ENCODE peak calls at places on chromosomes 5 and 9, in five cellular contexts. M is heart left ventricle, U is uterus, B is IMR-90, L is transverse colon. O is an unnamed sample.

GRCh38 chr9:72675586-72675985 is 154.2 kb downstream of the TMC1 start:
- DNase-seq in M (no peak), U (no peak), B (no peak), L (no peak), O (no peak)

GRCh38 chr9:113772121-113772885 is 103.8 kb upstream of the ZNF618 start:
- DNase-seq in M (no peak), U (no peak), B (peak), L (no peak), O (no peak)

GRCh38 chr9:131284856-131285255 is 4.7 kb upstream of the PLPP7 start:
- DNase-seq in M (no peak), U (no peak), B (no peak), L (no peak), O (no peak)

GRCh38 chr5:61816585-61817450 is 484.8 kb downstream of the ZSWIM6 start:
- DNase-seq in M (no peak), U (no peak), B (no peak), L (no peak), O (no peak)

GRCh38 chr5:10757043-10757442 is 4.0 kb downstream of the DAP start:
- DNase-seq in M (no peak), U (no peak), B (no peak), L (no peak), O (no peak)

GRCh38 chr5:55600536-55601208 is 65.9 kb upstream of the PLPP1 start:
- DNase-seq in M (peak), U (peak), B (peak), L (no peak), O (no peak)

GRCh38 chr5:61301345-61301744 is 30.7 kb upstream of the ZSWIM6 start:
- DNase-seq in M (no peak), U (no peak), B (peak), L (no peak), O (no peak)

GRCh38 chr5:60370508-60370907 is 329.5 kb downstream of the DEPDC1B start:
- DNase-seq in M (no peak), U (no peak), B (no peak), L (no peak), O (no peak)

GRCh38 chr5:98904786-98905185 is 24.0 kb downstream of the CHD1 start:
- DNase-seq in M (no peak), U (no peak), B (peak), L (no peak), O (no peak)

GRCh38 chr9:21506910-21507795 is 25.0 kb upstream of the IFNE start:
- DNase-seq in M (no peak), U (no peak), B (peak), L (no peak), O (no peak)

GRCh38 chr5:141412853-141413539 is at the start of gene PCDHGA10:
- DNase-seq in M (no peak), U (no peak), B (peak), L (peak), O (peak)

GRCh38 chr5:90871356-90871755 is 312.8 kb downstream of the ADGRV1 start:
- DNase-seq in M (no peak), U (no peak), B (no peak), L (no peak), O (no peak)

GRCh38 chr5:77709993-77710392 is 66.1 kb downstream of the TBCA start:
- DNase-seq in M (no peak), U (no peak), B (no peak), L (no peak), O (no peak)

GRCh38 chr5:137733922-137734695 is 1.8 kb downstream of the KLHL3 start:
- DNase-seq in M (no peak), U (no peak), B (peak), L (no peak), O (no peak)

GRCh38 chr9:92176800-92177185 is 61.6 kb upstream of the SPTLC1 start:
- DNase-seq in M (no peak), U (no peak), B (no peak), L (no peak), O (no peak)

GRCh38 chr9:20551236-20551635 is 71.1 kb downstream of the MLLT3 start:
- DNase-seq in M (no peak), U (no peak), B (peak), L (no peak), O (no peak)

GRCh38 chr9:105205787-105206511 is 38.5 kb upstream of the SLC44A1 start:
- DNase-seq in M (peak), U (peak), B (peak), L (peak), O (no peak)

GRCh38 chr5:31131381-31131811 is 62.1 kb upstream of the CDH6 start:
- DNase-seq in M (no peak), U (no peak), B (peak), L (no peak), O (no peak)

GRCh38 chr5:127229185-127229889 is 61.3 kb upstream of the MEGF10 start:
- DNase-seq in M (peak), U (peak), B (peak), L (peak), O (peak)

GRCh38 chr9:134455951-134456739 is 129.9 kb downstream of the RXRA start:
- DNase-seq in M (peak), U (peak), B (peak), L (peak), O (no peak)

GRCh38 chr5:76849767-76850291 is at the start of gene S100Z:
- DNase-seq in M (no peak), U (no peak), B (no peak), L (no peak), O (no peak)

GRCh38 chr9:2418619-2419018 is 203.0 kb upstream of the VLDLR start:
- DNase-seq in M (peak), U (no peak), B (peak), L (no peak), O (no peak)

GRCh38 chr5:159915913-159916840 is at the start of gene ADRA1B:
- DNase-seq in M (peak), U (peak), B (peak), L (peak), O (peak)
- TF ChIP-seq POLR2A in M (no peak), U (peak), B (peak), L (no peak), O (no peak)

GRCh38 chr9:129497837-129498450 is 123.0 kb downstream of the C9orf50 start:
- DNase-seq in M (no peak), U (no peak), B (no peak), L (no peak), O (no peak)

GRCh38 chr9:129495422-129496186 is 125.3 kb downstream of the C9orf50 start:
- DNase-seq in M (peak), U (peak), B (peak), L (peak), O (peak)

GRCh38 chr9:129494113-129494789 is 126.7 kb downstream of the C9orf50 start:
- DNase-seq in M (no peak), U (no peak), B (no peak), L (no peak), O (no peak)

GRCh38 chr9:129497064-129497836 is 123.7 kb downstream of the C9orf50 start:
- DNase-seq in M (peak), U (no peak), B (no peak), L (no peak), O (no peak)

GRCh38 chr9:129496187-129497063 is 124.5 kb downstream of the C9orf50 start:
- DNase-seq in M (peak), U (peak), B (peak), L (peak), O (no peak)
- TF ChIP-seq POLR2A in M (peak), U (peak), B (peak), L (peak), O (no peak)

DNA sequence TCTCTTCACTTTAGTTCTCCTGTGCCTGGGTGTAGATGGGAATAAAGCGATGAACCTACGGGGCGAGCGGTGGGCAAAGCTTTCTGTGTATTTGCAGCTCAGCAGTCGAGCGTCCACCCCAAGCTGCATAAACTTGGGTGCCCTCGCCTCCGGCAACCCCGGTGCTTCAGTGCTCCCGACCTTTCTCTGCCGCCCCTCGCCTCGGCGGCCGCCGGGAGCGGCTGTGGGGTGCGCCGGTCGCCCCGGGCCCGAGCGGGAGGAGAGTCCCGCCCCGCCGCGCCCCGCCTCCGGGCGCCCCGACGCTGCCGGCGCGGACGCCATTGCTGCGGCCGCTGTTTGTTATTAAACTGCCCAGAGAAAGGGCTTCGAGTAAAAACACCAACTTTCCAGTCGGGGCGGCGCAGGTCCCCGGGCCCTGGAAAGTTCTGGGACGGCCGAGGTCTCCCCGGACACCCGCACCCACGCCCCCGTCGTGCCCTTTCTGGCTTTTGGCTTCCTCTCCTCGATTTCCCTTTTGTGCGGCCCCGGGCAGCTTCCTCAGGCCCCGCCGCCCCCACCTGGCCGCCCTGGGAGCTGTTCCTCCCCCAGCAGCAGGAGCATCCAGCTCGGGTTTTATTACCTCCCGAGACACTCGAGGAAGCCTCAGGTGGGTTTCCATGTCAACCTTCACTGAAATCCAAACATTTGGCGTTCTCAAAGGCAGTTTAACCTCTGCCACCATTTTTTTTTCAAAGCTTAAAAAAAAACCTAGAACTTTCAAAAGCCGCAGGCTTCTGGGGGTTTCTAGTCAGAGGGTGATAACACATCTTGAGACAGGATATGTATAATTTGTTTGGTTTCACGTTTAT is 334.3 kb downstream of the CWC27 start:
- DNase-seq in M (peak), U (peak), B (peak), L (peak), O (peak)
- TF ChIP-seq POLR2A in M (peak), U (no peak), B (no peak), L (no peak), O (peak)

GRCh38 chr5:1930880-1931589 is 48.3 kb upstream of the IRX4 start:
- DNase-seq in M (no peak), U (no peak), B (no peak), L (no peak), O (no peak)
- TF ChIP-seq POLR2A in M (no peak), U (no peak), B (no peak), L (no peak), O (no peak)

GRCh38 chr5:72882989-72883388 is 66.5 kb downstream of the TNPO1 start:
- DNase-seq in M (no peak), U (no peak), B (no peak), L (no peak), O (no peak)

GRCh38 chr5:72883850-72884249 is 67.4 kb downstream of the TNPO1 start:
- DNase-seq in M (no peak), U (no peak), B (no peak), L (no peak), O (no peak)

DNA sequence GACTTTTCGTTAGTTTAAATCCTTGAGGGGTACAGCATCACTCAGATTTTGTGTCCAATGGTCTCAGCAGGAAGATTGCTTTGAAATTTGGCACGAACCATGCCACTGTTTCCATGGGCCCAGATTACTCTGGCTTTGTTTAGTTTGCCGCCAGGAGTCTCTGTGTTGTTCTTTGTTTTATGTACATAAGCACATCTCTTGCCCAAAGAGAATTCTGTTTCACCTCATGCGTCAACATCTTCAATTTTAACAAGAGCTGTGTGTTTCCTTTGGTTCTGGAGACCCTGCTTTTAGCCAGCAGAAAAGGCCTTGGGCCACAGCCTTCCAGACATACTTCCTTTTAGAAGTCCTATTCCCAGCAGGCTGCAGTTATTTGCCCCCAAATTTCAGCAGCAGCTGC is 62.4 kb downstream of the TNPO1 start:
- DNase-seq in M (no peak), U (no peak), B (no peak), L (no peak), O (no peak)
- TF ChIP-seq POLR2A in M (no peak), U (no peak), B (no peak), L (no peak), O (no peak)

GRCh38 chr5:80141147-80141671 is 106.1 kb downstream of the THBS4 start:
- DNase-seq in M (peak), U (peak), B (peak), L (peak), O (no peak)
- TF ChIP-seq POLR2A in M (peak), U (peak), B (no peak), L (no peak), O (no peak)

GRCh38 chr5:375921-376871 is 54.7 kb downstream of the AHRR start:
- DNase-seq in M (peak), U (peak), B (no peak), L (peak), O (no peak)
- TF ChIP-seq POLR2A in M (no peak), U (no peak), B (no peak), L (no peak), O (peak)

DNA sequence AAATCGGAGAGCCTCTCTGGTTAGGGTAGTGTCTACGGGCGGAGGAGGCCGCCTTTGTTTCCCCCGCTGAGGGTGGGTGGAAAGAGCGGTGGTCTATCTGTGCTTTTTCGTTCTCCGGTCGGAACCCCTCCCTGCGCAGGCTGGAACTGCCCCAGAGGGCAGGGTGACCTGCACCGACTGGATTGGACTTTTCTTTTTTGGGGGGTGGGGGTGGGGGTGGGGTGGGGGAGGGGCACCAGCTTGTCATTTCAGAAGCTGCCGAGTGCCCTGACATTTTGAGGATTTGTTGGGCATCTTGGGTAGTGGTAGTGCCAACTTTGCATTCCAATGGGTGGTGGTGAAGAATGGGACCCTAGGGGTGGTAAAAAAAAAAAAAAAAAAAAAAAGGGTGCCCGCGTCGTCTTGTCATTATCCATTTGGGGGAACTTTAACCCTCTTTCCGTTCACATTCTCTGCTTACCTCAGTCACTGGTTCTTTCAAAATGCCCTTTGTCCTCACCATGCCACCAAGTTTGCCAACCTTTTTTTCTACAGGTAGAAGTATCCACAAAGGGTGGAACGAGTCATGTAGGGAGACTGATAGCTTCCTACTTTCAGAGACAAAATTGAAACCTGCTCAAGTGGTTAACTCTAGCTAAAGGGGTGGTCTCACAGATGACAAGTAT is 1.3 kb downstream of the UBE2R2 start:
- DNase-seq in M (no peak), U (peak), B (no peak), L (peak), O (peak)
- TF ChIP-seq POLR2A in M (no peak), U (no peak), B (no peak), L (peak), O (peak)

GRCh38 chr5:93581738-93582414 is 857 bp upstream of the NR2F1-AS1 start:
- DNase-seq in M (no peak), U (peak), B (peak), L (no peak), O (no peak)

GRCh38 chr5:93583799-93584530 is 943 bp downstream of the NR2F1 start:
- DNase-seq in M (no peak), U (no peak), B (peak), L (no peak), O (no peak)

GRCh38 chr5:93584531-93585053 is 1.6 kb downstream of the NR2F1 start:
- DNase-seq in M (no peak), U (no peak), B (no peak), L (no peak), O (no peak)

GRCh38 chr5:93583525-93583798 is 440 bp downstream of the NR2F1 start:
- DNase-seq in M (no peak), U (no peak), B (peak), L (no peak), O (no peak)

DNA sequence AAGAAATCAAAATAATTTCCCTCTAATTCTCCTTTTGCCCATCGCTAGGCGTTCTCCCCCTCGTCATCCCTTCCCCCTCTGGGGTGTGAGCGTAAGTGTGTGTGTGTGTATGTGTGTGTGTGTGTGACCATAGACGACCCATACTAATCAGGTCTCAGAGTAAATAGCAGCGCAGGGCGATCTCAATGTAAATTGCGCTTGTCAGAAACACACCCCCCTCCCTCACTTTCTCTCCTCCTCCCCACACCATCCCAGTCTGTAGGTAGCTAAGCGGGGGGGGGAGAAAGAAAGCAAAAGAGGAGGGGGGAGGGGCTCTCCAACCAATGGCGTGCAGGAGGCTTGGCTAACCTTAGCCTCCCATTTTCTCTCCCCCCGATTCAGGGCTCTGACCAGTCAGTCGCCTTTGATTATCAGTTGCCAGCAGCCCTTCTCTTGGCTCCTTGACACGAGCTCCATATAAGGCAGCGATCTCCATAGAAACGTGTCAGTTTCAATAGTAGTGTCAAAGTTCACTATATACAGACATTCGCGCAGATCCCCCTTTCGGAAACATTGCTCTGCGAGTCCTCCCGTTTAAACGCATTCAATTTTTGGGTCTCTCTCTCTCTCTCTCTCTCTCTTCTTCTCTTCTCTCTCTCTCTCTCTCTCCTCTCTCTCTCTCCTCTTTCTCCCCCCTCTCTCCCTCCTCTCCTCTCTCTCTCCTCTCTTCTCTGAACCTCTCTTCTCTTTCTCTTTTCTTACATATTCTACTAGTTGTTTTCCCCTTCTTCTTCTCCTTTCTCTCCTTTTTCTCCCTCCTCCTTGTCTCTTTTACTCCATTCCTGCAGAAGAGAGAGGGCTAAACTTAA is at the start of gene NR2F1:
- DNase-seq in M (no peak), U (peak), B (peak), L (peak), O (no peak)
- TF ChIP-seq POLR2A in M (no peak), U (peak), B (peak), L (peak), O (no peak)

DNA sequence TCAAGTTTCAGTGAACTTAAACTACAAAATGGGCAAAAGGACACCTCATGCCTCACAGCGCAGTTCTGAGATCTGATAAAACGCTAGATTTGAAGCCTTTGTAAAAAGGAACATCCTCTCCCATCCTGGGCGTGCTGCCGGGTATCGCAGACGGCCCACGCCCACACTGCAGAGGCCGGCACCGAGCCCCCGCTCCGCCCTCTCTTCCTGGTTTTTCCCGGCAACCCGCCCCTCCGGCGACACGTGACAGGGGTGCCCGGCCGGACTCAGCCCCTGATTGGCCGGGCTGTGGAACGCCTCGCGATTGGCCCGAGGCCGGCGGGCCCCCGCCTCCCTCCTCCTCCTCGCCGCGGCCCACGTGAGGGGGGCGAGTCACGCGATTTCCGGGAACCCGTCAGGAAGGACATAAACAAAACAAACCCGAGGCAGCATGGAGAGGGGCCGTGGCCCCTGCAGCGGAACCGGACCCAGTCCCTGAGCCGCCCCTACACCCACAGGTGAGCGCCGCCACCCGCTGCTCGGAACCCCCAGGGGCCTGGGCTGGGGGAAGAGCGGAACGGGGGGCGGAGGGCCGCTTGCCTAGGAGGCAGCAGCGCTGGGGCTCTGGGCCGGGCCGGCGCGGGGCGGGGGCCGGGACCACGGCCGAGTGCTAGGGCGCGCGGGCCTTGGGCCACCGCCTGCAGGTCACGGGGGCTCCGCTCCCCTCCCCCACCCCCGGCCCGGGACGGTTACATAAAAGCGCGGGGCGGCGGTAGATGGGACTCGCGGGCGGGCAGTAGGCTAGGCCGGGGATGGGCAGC is at the start of gene CREBRF:
- DNase-seq in M (peak), U (peak), B (peak), L (peak), O (peak)
- TF ChIP-seq POLR2A in M (peak), U (peak), B (peak), L (peak), O (peak)